ENCODE peak calls at places on chromosomes 16 and 17, in four cellular contexts. K, Y, G and J are unnamed samples.

GRCh38 chr17:43597624-43598358 is 51.7 kb upstream of the ETV4 start:
- DNase-seq in K (no peak), Y (no peak), G (no peak), J (no peak)

GRCh38 chr16:83913234-83913633 is 14.3 kb downstream of the MLYCD start:
- DNase-seq in K (no peak), Y (no peak), G (peak; percentile 59), J (no peak)

GRCh38 chr17:29581583-29582253 is 7.7 kb downstream of the GIT1 start:
- DNase-seq in K (no peak), Y (no peak), G (no peak), J (no peak)

GRCh38 chr17:73231363-73231762 is 30.3 kb downstream of the CPSF4L start:
- DNase-seq in K (peak; percentile 62), Y (no peak), G (peak; percentile 25), J (no peak)

GRCh38 chr17:49779730-49780220 is 8.7 kb upstream of the KAT7 start:
- DNase-seq in K (peak; percentile 68), Y (no peak), G (peak; percentile 56), J (no peak)

GRCh38 chr17:73690581-73691135 is 46.4 kb upstream of the SDK2 start:
- DNase-seq in K (no peak), Y (peak; percentile 47), G (no peak), J (peak; percentile 85)

GRCh38 chr16:68786685-68787418 is 49.8 kb downstream of the CDH1 start:
- DNase-seq in K (peak; percentile 76), Y (no peak), G (no peak), J (no peak)

GRCh38 chr17:32161506-32162365 is 19.4 kb downstream of the RHOT1 start:
- DNase-seq in K (peak; percentile 78), Y (no peak), G (no peak), J (no peak)

GRCh38 chr17:35287286-35287811 is 44.5 kb downstream of the SLFN5 start:
- DNase-seq in K (no peak), Y (no peak), G (no peak), J (no peak)

GRCh38 chr17:35057332-35057915 is 6.1 kb downstream of the RFFL start:
- DNase-seq in K (no peak), Y (no peak), G (no peak), J (no peak)

GRCh38 chr16:46607529-46607928 is 13.7 kb downstream of the SHCBP1 start:
- DNase-seq in K (peak; percentile 73), Y (no peak), G (peak; percentile 79), J (no peak)

GRCh38 chr16:19555938-19556778 is 655 bp downstream of the VPS35L start:
- DNase-seq in K (peak; percentile 90), Y (peak; percentile 87), G (peak; percentile 82), J (peak; percentile 95)

GRCh38 chr17:56478836-56479447 is 114.6 kb upstream of the NOG start:
- DNase-seq in K (peak; percentile 25), Y (no peak), G (peak; percentile 68), J (peak; percentile 52)

GRCh38 chr17:31678431-31678830 is 180.6 kb downstream of the COPRS start:
- DNase-seq in K (peak; percentile 63), Y (no peak), G (no peak), J (peak; percentile 26)

GRCh38 chr16:67943619-67944503 is at the start of gene LCAT:
- DNase-seq in K (no peak), Y (no peak), G (no peak), J (no peak)

GRCh38 chr17:40539711-40540411 is 25.4 kb downstream of the CCR7 start:
- DNase-seq in K (no peak), Y (no peak), G (peak; percentile 84), J (no peak)

GRCh38 chr16:24035127-24035842 is 199.5 kb downstream of the PRKCB start:
- DNase-seq in K (no peak), Y (no peak), G (peak; percentile 22), J (no peak)

GRCh38 chr17:20992416-20992815 is 50.4 kb downstream of the USP22 start:
- DNase-seq in K (no peak), Y (no peak), G (no peak), J (no peak)

GRCh38 chr16:165218-165538 is 600 bp upstream of the HBM start:
- DNase-seq in K (no peak), Y (peak; percentile 82), G (no peak), J (peak; percentile 57)

GRCh38 chr17:7379134-7379533 is 1.8 kb upstream of the TNK1 start:
- DNase-seq in K (no peak), Y (no peak), G (no peak), J (no peak)

GRCh38 chr17:75845933-75846700 is 1.9 kb upstream of the UNC13D start:
- DNase-seq in K (no peak), Y (no peak), G (peak; percentile 74), J (peak; percentile 53)

GRCh38 chr17:32495347-32496253 is 8.8 kb downstream of the CDK5R1 start:
- DNase-seq in K (no peak), Y (no peak), G (no peak), J (no peak)

GRCh38 chr16:8109510-8110369 is 480.6 kb downstream of the TMEM114 start:
- DNase-seq in K (no peak), Y (no peak), G (no peak), J (no peak)

GRCh38 chr17:4789701-4789950 is 862 bp downstream of the GLTPD2 start:
- DNase-seq in K (no peak), Y (no peak), G (peak; percentile 74), J (no peak)

GRCh38 chr16:2980227-2981176 is at the start of gene PKMYT1:
- DNase-seq in K (peak; percentile 79), Y (peak; percentile 95), G (peak; percentile 97), J (peak; percentile 87)

GRCh38 chr17:60901222-60901621 is 223.6 kb downstream of the BCAS3 start:
- DNase-seq in K (no peak), Y (no peak), G (no peak), J (no peak)

GRCh38 chr16:79767597-79768280 is 167.2 kb upstream of the MAF start:
- DNase-seq in K (peak; percentile 37), Y (no peak), G (no peak), J (no peak)

GRCh38 chr17:15882777-15883176 is 62.2 kb upstream of the ADORA2B start:
- DNase-seq in K (peak; percentile 51), Y (no peak), G (peak; percentile 84), J (no peak)

GRCh38 chr17:32777436-32777835 is 99.5 kb downstream of the MYO1D start:
- DNase-seq in K (no peak), Y (no peak), G (no peak), J (no peak)

GRCh38 chr16:59192551-59193199 is 458.6 kb upstream of the GOT2 start:
- DNase-seq in K (peak; percentile 6), Y (peak; percentile 86), G (peak; percentile 6), J (peak; percentile 68)

GRCh38 chr16:49698931-49699715 is 156.8 kb downstream of the ZNF423 start:
- DNase-seq in K (peak; percentile 38), Y (no peak), G (no peak), J (no peak)

GRCh38 chr17:73371285-73371684 is 59.5 kb upstream of the CDC42EP4 start:
- DNase-seq in K (peak; percentile 73), Y (no peak), G (no peak), J (no peak)

GRCh38 chr17:45228985-45229517 is 7.4 kb downstream of the FMNL1 start:
- DNase-seq in K (peak; percentile 93), Y (no peak), G (peak; percentile 58), J (peak; percentile 74)

GRCh38 chr17:19329136-19329535 is 33.4 kb downstream of the B9D1 start:
- DNase-seq in K (no peak), Y (no peak), G (no peak), J (no peak)
- H3K23ac ChIP-seq in K (no peak overlapping the region), Y (no peak overlapping the region), G (no peak overlapping the region), J (no peak overlapping the region)

GRCh38 chr16:57264950-57265371 is 19.5 kb downstream of the PLLP start:
- DNase-seq in K (no peak), Y (no peak), G (no peak), J (no peak)
- H3K4me2 ChIP-seq in K (no peak overlapping the region), Y (no peak overlapping the region), G (no peak overlapping the region), J (no peak overlapping the region)

GRCh38 chr16:85314633-85315032 is 202.4 kb upstream of the CIBAR2 start:
- DNase-seq in K (no peak), Y (no peak), G (no peak), J (no peak)
- H2BK12ac ChIP-seq in K (no peak overlapping the region), Y (peak overlapping the region; percentile 99), G (no peak overlapping the region), J (no peak overlapping the region)

GRCh38 chr16:4215106-4215505 is 26.8 kb downstream of the SRL start:
- DNase-seq in K (no peak), Y (no peak), G (no peak), J (no peak)

GRCh38 chr16:4213721-4214120 is 28.2 kb downstream of the SRL start:
- DNase-seq in K (no peak), Y (no peak), G (no peak), J (no peak)

GRCh38 chr16:4212934-4213296 is 29.0 kb downstream of the SRL start:
- DNase-seq in K (peak; percentile 17), Y (no peak), G (peak; percentile 3), J (no peak)

GRCh38 chr16:4212207-4212933 is 29.5 kb downstream of the SRL start:
- DNase-seq in K (peak; percentile 9), Y (no peak), G (no peak), J (no peak)

DNA sequence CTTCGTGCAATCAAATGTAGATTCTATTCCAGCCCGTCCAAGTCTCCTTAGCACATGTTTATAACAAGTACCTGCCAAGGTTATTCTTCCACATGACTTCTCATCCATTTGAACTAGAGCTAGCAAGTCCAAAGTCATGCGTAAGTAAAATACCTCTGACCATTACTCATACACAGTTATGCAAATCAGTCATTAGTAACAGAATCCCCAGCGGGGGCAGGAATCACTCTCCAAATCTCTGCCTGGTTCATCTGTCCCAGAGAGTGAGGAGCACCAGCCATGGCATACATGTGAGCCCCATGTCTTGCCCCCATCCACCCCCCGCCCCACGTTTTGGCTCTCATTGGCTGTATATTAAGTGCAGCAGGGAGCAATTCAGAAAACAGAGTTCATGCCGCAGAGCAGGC is 27.7 kb downstream of the SRL start:
- DNase-seq in K (peak; percentile 75), Y (no peak), G (peak; percentile 79), J (no peak)
- H3K23ac ChIP-seq in K (no peak overlapping the region), Y (no peak overlapping the region), G (no peak overlapping the region), J (no peak overlapping the region)

DNA sequence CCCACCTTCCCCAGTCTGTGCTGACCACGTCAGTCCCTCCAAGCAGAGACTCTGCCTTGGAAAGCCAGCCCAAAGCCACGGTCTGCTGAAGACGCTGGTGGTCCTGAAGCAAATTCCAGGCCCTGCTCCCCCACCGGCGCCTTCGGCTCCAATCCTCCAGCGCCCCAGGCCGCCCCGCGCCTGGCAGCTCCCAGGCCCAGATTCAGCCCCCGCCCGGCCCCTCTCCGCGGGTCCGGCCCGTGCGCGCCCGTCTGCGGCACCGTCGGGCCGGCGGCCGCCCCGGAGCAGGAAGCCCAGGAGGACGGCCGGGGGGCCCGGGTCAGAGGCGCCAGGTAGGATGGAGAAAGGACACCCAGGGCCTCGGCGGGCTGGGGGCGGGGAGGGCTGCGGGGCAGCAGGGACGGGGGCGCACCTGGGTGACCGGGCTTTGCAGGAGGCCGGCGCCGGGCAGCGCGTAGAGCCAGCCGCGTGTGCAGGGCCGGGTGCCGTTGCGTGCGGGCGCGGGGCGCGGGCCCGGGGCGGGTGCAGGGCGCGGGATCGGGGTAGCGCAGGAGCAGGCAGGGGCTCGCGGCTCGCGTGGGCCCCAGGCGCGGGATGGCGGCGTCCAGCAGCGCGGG is 621 bp upstream of the SLC22A31 start:
- DNase-seq in K (no peak), Y (no peak), G (no peak), J (peak; percentile 40)
- H3K4me2 ChIP-seq in K (peak overlapping the region; percentile 91), Y (peak overlapping the region; percentile 80), G (peak overlapping the region; percentile 72), J (peak overlapping the region; percentile 39)